ENCODE peak calls at places on chromosomes 4 and X, in ten cellular contexts. One of them, this sample, is unnamed.

GRCh38 chr4:80336582-80336981 is 1.1 kb downstream of the CFAP299 start:
- DNase-seq in psoas muscle: no peak
- DNase-seq in body of pancreas: peak; percentile 42
- DNase-seq in neural progenitor cell: peak; percentile 63
- DNase-seq in kidney: no peak
- DNase-seq in mesenchymal stem cell: peak; percentile 16
- DNase-seq in transverse colon: peak; percentile 14
- DNase-seq in CD8-positive, alpha-beta T cell: no peak
- DNase-seq in colonic mucosa: peak; percentile 28
- DNase-seq in OCI-LY7: peak; percentile 26
- DNase-seq in this sample: no peak

GRCh38 chr4:8592366-8593267 is at the start of gene CPZ:
- DNase-seq in psoas muscle: no peak
- DNase-seq in body of pancreas: no peak
- DNase-seq in neural progenitor cell: peak; percentile 88
- DNase-seq in kidney: peak; percentile 70
- DNase-seq in mesenchymal stem cell: peak; percentile 36
- DNase-seq in transverse colon: no peak
- DNase-seq in CD8-positive, alpha-beta T cell: no peak
- DNase-seq in colonic mucosa: no peak
- DNase-seq in OCI-LY7: no peak
- DNase-seq in this sample: no peak

GRCh38 chr4:145216532-145216931 is 36.1 kb upstream of the OTUD4 start:
- DNase-seq in psoas muscle: no peak
- DNase-seq in body of pancreas: no peak
- DNase-seq in neural progenitor cell: no peak
- DNase-seq in kidney: no peak
- DNase-seq in mesenchymal stem cell: peak; percentile 41
- DNase-seq in transverse colon: no peak
- DNase-seq in CD8-positive, alpha-beta T cell: no peak
- DNase-seq in colonic mucosa: no peak
- DNase-seq in OCI-LY7: peak; percentile 64
- DNase-seq in this sample: peak; percentile 37

GRCh38 chr4:60952921-60953320 is 247.2 kb upstream of the ADGRL3 start:
- DNase-seq in psoas muscle: no peak
- DNase-seq in body of pancreas: no peak
- DNase-seq in neural progenitor cell: no peak
- DNase-seq in kidney: no peak
- DNase-seq in mesenchymal stem cell: no peak
- DNase-seq in transverse colon: no peak
- DNase-seq in CD8-positive, alpha-beta T cell: no peak
- DNase-seq in colonic mucosa: no peak
- DNase-seq in OCI-LY7: no peak
- DNase-seq in this sample: no peak

GRCh38 chr4:52052475-52052780 is 1.3 kb downstream of the SPATA18 start:
- DNase-seq in psoas muscle: no peak
- DNase-seq in body of pancreas: no peak
- DNase-seq in neural progenitor cell: no peak
- DNase-seq in kidney: no peak
- DNase-seq in mesenchymal stem cell: peak; percentile 67
- DNase-seq in transverse colon: no peak
- DNase-seq in CD8-positive, alpha-beta T cell: no peak
- DNase-seq in colonic mucosa: no peak
- DNase-seq in OCI-LY7: no peak
- DNase-seq in this sample: no peak

GRCh38 chrX:20320461-20321159 is 53.9 kb upstream of the RPS6KA3 start:
- DNase-seq in psoas muscle: no peak
- DNase-seq in body of pancreas: no peak
- DNase-seq in neural progenitor cell: no peak
- DNase-seq in kidney: no peak
- DNase-seq in mesenchymal stem cell: no peak
- DNase-seq in transverse colon: no peak
- DNase-seq in CD8-positive, alpha-beta T cell: no peak
- DNase-seq in colonic mucosa: no peak
- DNase-seq in OCI-LY7: peak; percentile 76
- DNase-seq in this sample: no peak

GRCh38 chr4:110196871-110197420 is 1.5 kb downstream of the ELOVL6 start:
- DNase-seq in psoas muscle: peak; percentile 62
- DNase-seq in body of pancreas: no peak
- DNase-seq in neural progenitor cell: peak; percentile 79
- DNase-seq in kidney: no peak
- DNase-seq in mesenchymal stem cell: no peak
- DNase-seq in transverse colon: peak; percentile 63
- DNase-seq in CD8-positive, alpha-beta T cell: no peak
- DNase-seq in colonic mucosa: peak; percentile 65
- DNase-seq in OCI-LY7: peak; percentile 73
- DNase-seq in this sample: no peak

GRCh38 chr4:94390804-94391410 is 48.3 kb upstream of the HPGDS start:
- DNase-seq in psoas muscle: no peak
- DNase-seq in body of pancreas: no peak
- DNase-seq in neural progenitor cell: peak; percentile 11
- DNase-seq in kidney: no peak
- DNase-seq in mesenchymal stem cell: no peak
- DNase-seq in transverse colon: no peak
- DNase-seq in CD8-positive, alpha-beta T cell: no peak
- DNase-seq in colonic mucosa: peak; percentile 27
- DNase-seq in OCI-LY7: peak; percentile 16
- DNase-seq in this sample: peak; percentile 11

GRCh38 chr4:142265536-142265935 is 580.6 kb downstream of the INPP4B start:
- DNase-seq in psoas muscle: no peak
- DNase-seq in body of pancreas: peak; percentile 22
- DNase-seq in neural progenitor cell: no peak
- DNase-seq in kidney: no peak
- DNase-seq in mesenchymal stem cell: peak; percentile 44
- DNase-seq in transverse colon: no peak
- DNase-seq in CD8-positive, alpha-beta T cell: no peak
- DNase-seq in colonic mucosa: no peak
- DNase-seq in OCI-LY7: no peak
- DNase-seq in this sample: no peak

GRCh38 chrX:120794525-120794975 is 81.1 kb downstream of the CT47B1 start:
- DNase-seq in psoas muscle: no peak
- DNase-seq in body of pancreas: no peak
- DNase-seq in neural progenitor cell: no peak
- DNase-seq in kidney: no peak
- DNase-seq in mesenchymal stem cell: no peak
- DNase-seq in transverse colon: no peak
- DNase-seq in CD8-positive, alpha-beta T cell: no peak
- DNase-seq in colonic mucosa: no peak
- DNase-seq in OCI-LY7: no peak
- DNase-seq in this sample: no peak

GRCh38 chr4:80878218-80878617 is 152.3 kb upstream of the BMP3 start:
- DNase-seq in psoas muscle: no peak
- DNase-seq in body of pancreas: no peak
- DNase-seq in neural progenitor cell: no peak
- DNase-seq in kidney: no peak
- DNase-seq in mesenchymal stem cell: no peak
- DNase-seq in transverse colon: no peak
- DNase-seq in CD8-positive, alpha-beta T cell: no peak
- DNase-seq in colonic mucosa: no peak
- DNase-seq in OCI-LY7: peak; percentile 20
- DNase-seq in this sample: no peak

GRCh38 chr4:159238631-159239030 is 135.8 kb downstream of the RAPGEF2 start:
- DNase-seq in psoas muscle: no peak
- DNase-seq in body of pancreas: no peak
- DNase-seq in neural progenitor cell: no peak
- DNase-seq in kidney: no peak
- DNase-seq in mesenchymal stem cell: no peak
- DNase-seq in transverse colon: no peak
- DNase-seq in CD8-positive, alpha-beta T cell: no peak
- DNase-seq in colonic mucosa: no peak
- DNase-seq in OCI-LY7: no peak
- DNase-seq in this sample: peak; percentile 21

GRCh38 chrX:24676403-24677024 is 17.2 kb upstream of the POLA1 start:
- DNase-seq in psoas muscle: no peak
- DNase-seq in body of pancreas: no peak
- DNase-seq in neural progenitor cell: peak; percentile 54
- DNase-seq in kidney: no peak
- DNase-seq in mesenchymal stem cell: peak; percentile 9
- DNase-seq in transverse colon: no peak
- DNase-seq in CD8-positive, alpha-beta T cell: no peak
- DNase-seq in colonic mucosa: no peak
- DNase-seq in OCI-LY7: peak; percentile 37
- DNase-seq in this sample: peak; percentile 33

DNA sequence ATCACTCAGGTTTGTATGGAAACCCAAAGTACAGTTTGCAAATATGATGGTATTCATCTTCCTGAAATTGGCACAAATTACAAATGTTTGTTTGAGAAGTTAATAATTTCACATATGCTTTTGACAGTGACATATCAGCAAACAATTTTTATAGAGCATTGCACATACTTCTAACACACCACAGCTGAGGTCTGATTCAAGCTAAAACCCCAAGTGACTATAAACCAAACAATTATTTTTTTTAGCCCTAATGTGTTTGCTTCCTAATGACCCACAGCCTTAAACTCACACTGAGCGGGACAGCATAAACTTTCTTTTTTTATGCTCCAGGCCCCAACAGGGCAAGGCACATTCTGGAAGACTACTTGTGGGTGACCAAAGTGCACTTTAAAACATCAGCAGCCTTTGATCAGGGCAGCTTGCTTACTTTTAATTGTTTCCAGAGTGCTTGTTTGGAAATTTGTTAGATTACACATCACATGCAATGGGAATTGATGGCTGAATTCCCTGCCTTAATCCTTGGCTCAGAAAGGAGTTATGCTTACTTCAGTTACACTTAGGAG is 502.7 kb upstream of the SLIT2 start:
- DNase-seq in psoas muscle: no peak
- DNase-seq in body of pancreas: no peak
- DNase-seq in neural progenitor cell: no peak
- DNase-seq in kidney: peak; percentile 46
- DNase-seq in mesenchymal stem cell: peak; percentile 77
- DNase-seq in transverse colon: no peak
- DNase-seq in CD8-positive, alpha-beta T cell: no peak
- DNase-seq in colonic mucosa: peak; percentile 16
- DNase-seq in OCI-LY7: no peak
- DNase-seq in this sample: no peak
- H3K9me3 ChIP-seq in psoas muscle: no peaks in the 10 kb centered on the region
- H3K9me3 ChIP-seq in body of pancreas: no peaks in the 10 kb centered on the region
- H3K9me3 ChIP-seq in neural progenitor cell: no peaks in the 10 kb centered on the region
- H3K9me3 ChIP-seq in kidney: no peaks in the 10 kb centered on the region
- H3K9me3 ChIP-seq in mesenchymal stem cell: no peaks in the 10 kb centered on the region
- H3K9me3 ChIP-seq in transverse colon: no peaks in the 10 kb centered on the region
- H3K9me3 ChIP-seq in CD8-positive, alpha-beta T cell: no peaks in the 10 kb centered on the region
- H3K9me3 ChIP-seq in colonic mucosa: no peaks in the 10 kb centered on the region
- H3K9me3 ChIP-seq in OCI-LY7: no peaks in the 10 kb centered on the region
- H3K9me3 ChIP-seq in this sample: no peaks in the 10 kb centered on the region

GRCh38 chrX:151984891-151985290 is 10.4 kb upstream of the GABRE start:
- DNase-seq in psoas muscle: no peak
- DNase-seq in body of pancreas: no peak
- DNase-seq in neural progenitor cell: no peak
- DNase-seq in kidney: no peak
- DNase-seq in mesenchymal stem cell: no peak
- DNase-seq in transverse colon: no peak
- DNase-seq in CD8-positive, alpha-beta T cell: no peak
- DNase-seq in colonic mucosa: no peak
- DNase-seq in OCI-LY7: no peak
- DNase-seq in this sample: no peak
- H3K4me1 ChIP-seq in psoas muscle: no peaks in the 10 kb centered on the region
- H3K4me1 ChIP-seq in body of pancreas: no peaks in the 10 kb centered on the region
- H3K4me1 ChIP-seq in neural progenitor cell: no peaks in the 10 kb centered on the region
- H3K4me1 ChIP-seq in kidney: no peaks in the 10 kb centered on the region
- H3K4me1 ChIP-seq in mesenchymal stem cell: peaks cover 6% of the 10 kb centered on the region
- H3K4me1 ChIP-seq in transverse colon: peaks cover 11% of the 10 kb centered on the region
- H3K4me1 ChIP-seq in CD8-positive, alpha-beta T cell: no peaks in the 10 kb centered on the region
- H3K4me1 ChIP-seq in colonic mucosa: no peaks in the 10 kb centered on the region
- H3K4me1 ChIP-seq in OCI-LY7: no peaks in the 10 kb centered on the region
- H3K4me1 ChIP-seq in this sample: no peaks in the 10 kb centered on the region

GRCh38 chrX:72006461-72006860 is 95.8 kb downstream of the NHSL2 start:
- DNase-seq in psoas muscle: no peak
- DNase-seq in body of pancreas: no peak
- DNase-seq in neural progenitor cell: no peak
- DNase-seq in kidney: no peak
- DNase-seq in mesenchymal stem cell: no peak
- DNase-seq in transverse colon: no peak
- DNase-seq in CD8-positive, alpha-beta T cell: no peak
- DNase-seq in colonic mucosa: no peak
- DNase-seq in OCI-LY7: no peak
- DNase-seq in this sample: no peak

GRCh38 chrX:72002886-72003285 is 92.2 kb downstream of the NHSL2 start:
- DNase-seq in psoas muscle: no peak
- DNase-seq in body of pancreas: no peak
- DNase-seq in neural progenitor cell: no peak
- DNase-seq in kidney: no peak
- DNase-seq in mesenchymal stem cell: peak; percentile 22
- DNase-seq in transverse colon: no peak
- DNase-seq in CD8-positive, alpha-beta T cell: no peak
- DNase-seq in colonic mucosa: no peak
- DNase-seq in OCI-LY7: no peak
- DNase-seq in this sample: peak; percentile 44

GRCh38 chrX:72001906-72002305 is 91.3 kb downstream of the NHSL2 start:
- DNase-seq in psoas muscle: no peak
- DNase-seq in body of pancreas: no peak
- DNase-seq in neural progenitor cell: no peak
- DNase-seq in kidney: no peak
- DNase-seq in mesenchymal stem cell: no peak
- DNase-seq in transverse colon: no peak
- DNase-seq in CD8-positive, alpha-beta T cell: no peak
- DNase-seq in colonic mucosa: no peak
- DNase-seq in OCI-LY7: no peak
- DNase-seq in this sample: no peak

GRCh38 chrX:72003811-72004750 is 93.4 kb downstream of the NHSL2 start:
- DNase-seq in psoas muscle: peak; percentile 50
- DNase-seq in body of pancreas: no peak
- DNase-seq in neural progenitor cell: peak; percentile 64
- DNase-seq in kidney: peak; percentile 80
- DNase-seq in mesenchymal stem cell: peak; percentile 43
- DNase-seq in transverse colon: no peak
- DNase-seq in CD8-positive, alpha-beta T cell: no peak
- DNase-seq in colonic mucosa: no peak
- DNase-seq in OCI-LY7: no peak
- DNase-seq in this sample: peak; percentile 61

DNA sequence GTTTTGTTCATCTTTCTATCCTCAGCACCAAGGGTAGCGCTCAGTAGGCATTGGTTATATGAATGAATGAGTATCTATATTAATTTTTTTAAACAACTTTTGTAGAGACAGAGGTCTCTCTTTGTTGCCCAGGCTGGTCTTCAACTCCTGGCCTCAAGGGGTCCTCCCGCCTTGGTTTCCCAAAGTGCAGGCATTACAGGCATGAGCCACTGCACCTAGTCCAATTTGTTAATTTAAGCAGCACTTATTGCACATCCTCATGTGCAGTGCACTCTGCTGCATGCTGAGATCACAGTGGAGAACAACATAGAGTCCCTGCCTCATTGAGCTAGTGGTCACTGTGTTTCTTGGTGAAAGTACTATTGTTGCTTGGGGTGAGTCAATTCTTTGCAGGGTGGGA is 94.4 kb downstream of the NHSL2 start:
- DNase-seq in psoas muscle: no peak
- DNase-seq in body of pancreas: no peak
- DNase-seq in neural progenitor cell: no peak
- DNase-seq in kidney: no peak
- DNase-seq in mesenchymal stem cell: no peak
- DNase-seq in transverse colon: no peak
- DNase-seq in CD8-positive, alpha-beta T cell: no peak
- DNase-seq in colonic mucosa: no peak
- DNase-seq in OCI-LY7: no peak
- DNase-seq in this sample: no peak
- H3K9me3 ChIP-seq in psoas muscle: no peaks in the 10 kb centered on the region
- H3K9me3 ChIP-seq in body of pancreas: no peaks in the 10 kb centered on the region
- H3K9me3 ChIP-seq in neural progenitor cell: no peaks in the 10 kb centered on the region
- H3K9me3 ChIP-seq in kidney: no peaks in the 10 kb centered on the region
- H3K9me3 ChIP-seq in mesenchymal stem cell: no peaks in the 10 kb centered on the region
- H3K9me3 ChIP-seq in transverse colon: no peaks in the 10 kb centered on the region
- H3K9me3 ChIP-seq in CD8-positive, alpha-beta T cell: no peaks in the 10 kb centered on the region
- H3K9me3 ChIP-seq in colonic mucosa: no peaks in the 10 kb centered on the region
- H3K9me3 ChIP-seq in OCI-LY7: no peaks in the 10 kb centered on the region
- H3K9me3 ChIP-seq in this sample: no peaks in the 10 kb centered on the region

GRCh38 chr4:176321589-176321988 is 1.8 kb downstream of the SPCS3 start:
- DNase-seq in psoas muscle: no peak
- DNase-seq in body of pancreas: no peak
- DNase-seq in neural progenitor cell: no peak
- DNase-seq in kidney: no peak
- DNase-seq in mesenchymal stem cell: no peak
- DNase-seq in transverse colon: no peak
- DNase-seq in CD8-positive, alpha-beta T cell: no peak
- DNase-seq in colonic mucosa: no peak
- DNase-seq in OCI-LY7: no peak
- DNase-seq in this sample: no peak
- H3K4me1 ChIP-seq in psoas muscle: peaks cover 39% of the 10 kb centered on the region
- H3K4me1 ChIP-seq in body of pancreas: peaks cover 21% of the 10 kb centered on the region
- H3K4me1 ChIP-seq in neural progenitor cell: peaks cover 22% of the 10 kb centered on the region
- H3K4me1 ChIP-seq in kidney: peaks cover 8% of the 10 kb centered on the region
- H3K4me1 ChIP-seq in mesenchymal stem cell: no peaks in the 10 kb centered on the region
- H3K4me1 ChIP-seq in transverse colon: peaks cover 44% of the 10 kb centered on the region
- H3K4me1 ChIP-seq in CD8-positive, alpha-beta T cell: peaks cover 46% of the 10 kb centered on the region
- H3K4me1 ChIP-seq in colonic mucosa: peaks cover 3% of the 10 kb centered on the region
- H3K4me1 ChIP-seq in OCI-LY7: peaks cover 43% of the 10 kb centered on the region
- H3K4me1 ChIP-seq in this sample: peaks cover 20% of the 10 kb centered on the region

This sample was measured in A673.